ENCODE peak calls at places on chromosomes 6 and 20, in five cellular contexts. Q is HepG2, X is K562, C is GM12878, T is HCT116. J is an unnamed sample.

GRCh38 chr20:53878262-53879047 is 191.9 kb downstream of the BCAS1 start:
- DNase-seq in Q (no peak), X (no peak), C (no peak), T (no peak), J (no peak)

GRCh38 chr6:160282444-160282843 is 23.8 kb upstream of the SLC22A2 start:
- DNase-seq in Q (no peak), X (no peak), C (no peak), T (no peak), J (no peak)

GRCh38 chr6:1873781-1874180 is 264.1 kb downstream of the FOXC1 start:
- DNase-seq in Q (no peak), X (no peak), C (no peak), T (no peak), J (no peak)

GRCh38 chr6:14035448-14035847 is 82.1 kb upstream of the CD83 start:
- DNase-seq in Q (no peak), X (no peak), C (no peak), T (no peak), J (no peak)

GRCh38 chr6:158737710-158738615 is 81.2 kb downstream of the EZR start:
- DNase-seq in Q (no peak), X (no peak), C (no peak), T (peak), J (no peak)

GRCh38 chr6:47737406-47737805 is 39.0 kb downstream of the ADGRF4 start:
- DNase-seq in Q (no peak), X (no peak), C (no peak), T (no peak), J (no peak)

GRCh38 chr20:37907677-37908397 is 4.9 kb downstream of the VSTM2L start:
- DNase-seq in Q (no peak), X (no peak), C (no peak), T (no peak), J (no peak)

GRCh38 chr20:57947421-57948176 is 237.8 kb upstream of the PMEPA1 start:
- DNase-seq in Q (no peak), X (no peak), C (no peak), T (no peak), J (no peak)

GRCh38 chr6:12147557-12148316 is 135.6 kb downstream of the HIVEP1 start:
- DNase-seq in Q (no peak), X (no peak), C (no peak), T (no peak), J (no peak)

GRCh38 chr6:122548281-122548680 is 61.9 kb upstream of the PKIB start:
- DNase-seq in Q (no peak), X (no peak), C (no peak), T (no peak), J (no peak)

GRCh38 chr20:19079536-19080299 is 132.7 kb upstream of the SLC24A3 start:
- DNase-seq in Q (no peak), X (no peak), C (no peak), T (no peak), J (peak)

GRCh38 chr6:12767016-12767415 is 50.4 kb downstream of the PHACTR1 start:
- DNase-seq in Q (no peak), X (no peak), C (no peak), T (no peak), J (no peak)

GRCh38 chr6:106553440-106553839 is 75.9 kb downstream of the RTN4IP1 start:
- DNase-seq in Q (no peak), X (no peak), C (no peak), T (no peak), J (no peak)

GRCh38 chr6:166307981-166308768 is at the start of gene PRR18:
- DNase-seq in Q (no peak), X (no peak), C (peak), T (no peak), J (no peak)

GRCh38 chr20:63554361-63555278 is 661 bp downstream of the FNDC11 start:
- DNase-seq in Q (no peak), X (no peak), C (no peak), T (no peak), J (no peak)

GRCh38 chr6:26024651-26025046 is 62.0 kb downstream of the TRIM38 start:
- DNase-seq in Q (no peak), X (no peak), C (no peak), T (no peak), J (no peak)

GRCh38 chr20:16821211-16822089 is 73.3 kb downstream of the OTOR start:
- DNase-seq in Q (peak), X (peak), C (no peak), T (peak), J (peak)

GRCh38 chr6:135089901-135090300 is 35.3 kb upstream of the HBS1L start:
- DNase-seq in Q (no peak), X (no peak), C (no peak), T (no peak), J (no peak)

GRCh38 chr20:44615876-44616603 is 33.7 kb downstream of the PKIG start:
- DNase-seq in Q (no peak), X (no peak), C (no peak), T (no peak), J (no peak)

GRCh38 chr20:22004946-22005345 is 299.5 kb downstream of the PAX1 start:
- DNase-seq in Q (no peak), X (no peak), C (no peak), T (no peak), J (no peak)

GRCh38 chr20:36521526-36521925 is 19.8 kb upstream of the MYL9 start:
- DNase-seq in Q (no peak), X (no peak), C (no peak), T (no peak), J (no peak)

GRCh38 chr6:57097596-57097995 is 7.6 kb downstream of the ZNF451 start:
- DNase-seq in Q (no peak), X (no peak), C (no peak), T (no peak), J (no peak)

GRCh38 chr20:17803765-17804164 is 104.0 kb downstream of the BANF2 start:
- DNase-seq in Q (peak), X (no peak), C (no peak), T (no peak), J (no peak)

GRCh38 chr6:25883991-25884390 is 9.9 kb upstream of the SLC17A3 start:
- DNase-seq in Q (peak), X (no peak), C (no peak), T (no peak), J (no peak)

GRCh38 chr6:88987922-88988321 is 24.5 kb upstream of the RNGTT start:
- DNase-seq in Q (no peak), X (no peak), C (no peak), T (no peak), J (no peak)

GRCh38 chr6:88985901-88986300 is 22.5 kb upstream of the RNGTT start:
- DNase-seq in Q (peak), X (no peak), C (no peak), T (no peak), J (no peak)

GRCh38 chr6:88983532-88983931 is 20.1 kb upstream of the RNGTT start:
- DNase-seq in Q (no peak), X (peak), C (no peak), T (peak), J (peak)

GRCh38 chr6:88984152-88984551 is 20.7 kb upstream of the RNGTT start:
- DNase-seq in Q (no peak), X (no peak), C (no peak), T (no peak), J (no peak)

DNA sequence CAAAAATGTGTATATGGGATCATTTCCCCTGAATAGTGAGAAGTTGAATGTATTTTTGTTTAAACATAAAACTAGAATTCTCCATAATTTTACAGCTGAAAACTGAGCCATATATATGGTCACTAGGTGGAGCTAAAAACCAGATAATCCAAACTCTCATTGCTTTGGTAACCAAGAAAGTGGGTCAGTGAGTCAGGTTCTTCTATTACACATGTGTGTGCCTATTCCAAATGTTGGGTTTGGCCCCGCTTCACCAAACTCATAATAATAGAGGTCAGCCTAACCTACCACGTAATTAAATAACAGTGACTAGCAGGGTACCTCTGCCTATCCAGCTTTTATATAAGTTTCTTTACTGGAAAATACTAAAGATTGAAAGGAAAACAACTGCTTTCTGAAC is 19.3 kb upstream of the RNGTT start:
- DNase-seq in Q (peak), X (peak), C (peak), T (peak), J (no peak)
- TF ChIP-seq SRF in Q (no peak), X (no peak), C (no peak), T (no peak), J (no peak)

GRCh38 chr20:24705486-24705885 is 236.1 kb downstream of the SYNDIG1 start:
- DNase-seq in Q (no peak), X (no peak), C (no peak), T (no peak), J (no peak)
- TF ChIP-seq SRF in Q (no peak), X (no peak), C (no peak), T (no peak), J (no peak)

DNA sequence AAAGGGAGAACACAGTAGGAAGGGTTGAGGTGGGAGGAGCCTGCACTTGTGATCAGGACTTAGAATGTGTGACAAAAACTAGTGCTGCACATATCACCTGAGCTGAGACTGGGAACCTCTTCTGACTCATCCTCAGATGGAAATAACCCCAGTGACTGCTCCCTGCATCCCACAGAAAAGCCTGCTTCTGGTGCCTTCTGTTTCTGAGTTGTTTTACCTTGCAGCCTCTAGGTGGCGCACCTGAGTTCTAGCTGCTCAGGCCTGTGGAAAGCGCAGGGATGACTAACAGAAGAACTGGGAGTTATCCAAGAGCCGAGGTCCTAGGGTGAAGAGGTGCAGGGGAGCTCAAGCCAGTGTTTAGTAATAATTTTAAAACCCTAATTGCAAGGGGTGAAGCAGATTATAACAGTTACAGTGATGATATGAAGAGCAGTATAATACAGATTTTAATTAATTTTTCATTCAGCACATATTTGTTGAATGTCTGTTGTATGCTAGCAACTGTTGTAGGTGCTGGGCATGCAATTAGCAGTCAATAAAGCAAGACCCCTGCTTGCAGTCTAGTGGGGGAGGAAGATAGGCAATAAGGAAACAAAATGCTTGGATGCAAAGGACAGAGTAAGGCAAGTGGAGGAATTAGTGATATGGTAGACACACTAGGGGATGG is 302.5 kb downstream of the DHX35 start:
- DNase-seq in Q (peak), X (peak), C (no peak), T (peak), J (peak)
- TF ChIP-seq SRF in Q (no peak), X (no peak), C (no peak), T (no peak), J (no peak)

GRCh38 chr6:125790403-125791150 is at the start of gene NCOA7:
- DNase-seq in Q (peak), X (peak), C (no peak), T (no peak), J (no peak)

GRCh38 chr6:125789167-125789566 is 1.6 kb upstream of the NCOA7 start:
- DNase-seq in Q (no peak), X (no peak), C (no peak), T (no peak), J (no peak)

GRCh38 chr6:125784365-125784764 is 6.4 kb upstream of the NCOA7 start:
- DNase-seq in Q (no peak), X (no peak), C (no peak), T (no peak), J (no peak)

GRCh38 chr6:125789576-125790402 is 971 bp upstream of the NCOA7 start:
- DNase-seq in Q (peak), X (peak), C (no peak), T (no peak), J (no peak)

GRCh38 chr6:125787791-125788190 is 3.0 kb upstream of the NCOA7 start:
- DNase-seq in Q (no peak), X (peak), C (no peak), T (no peak), J (no peak)
- TF ChIP-seq SRF in Q (no peak), X (no peak), C (no peak), T (no peak), J (no peak)

GRCh38 chr6:139940741-139941712 is 566.6 kb upstream of the CITED2 start:
- DNase-seq in Q (no peak), X (no peak), C (peak), T (no peak), J (no peak)
- TF ChIP-seq SRF in Q (no peak), X (no peak), C (no peak), T (no peak), J (no peak)

GRCh38 chr20:32199006-32199405 is 8.5 kb downstream of the PLAGL2 start:
- DNase-seq in Q (no peak), X (no peak), C (no peak), T (no peak), J (no peak)

GRCh38 chr20:32201977-32202363 is 5.6 kb downstream of the PLAGL2 start:
- DNase-seq in Q (no peak), X (no peak), C (no peak), T (no peak), J (no peak)

GRCh38 chr20:32203556-32204484 is 3.7 kb downstream of the PLAGL2 start:
- DNase-seq in Q (no peak), X (no peak), C (no peak), T (no peak), J (no peak)

GRCh38 chr20:32204485-32205115 is 2.9 kb downstream of the PLAGL2 start:
- DNase-seq in Q (no peak), X (no peak), C (no peak), T (no peak), J (no peak)

DNA sequence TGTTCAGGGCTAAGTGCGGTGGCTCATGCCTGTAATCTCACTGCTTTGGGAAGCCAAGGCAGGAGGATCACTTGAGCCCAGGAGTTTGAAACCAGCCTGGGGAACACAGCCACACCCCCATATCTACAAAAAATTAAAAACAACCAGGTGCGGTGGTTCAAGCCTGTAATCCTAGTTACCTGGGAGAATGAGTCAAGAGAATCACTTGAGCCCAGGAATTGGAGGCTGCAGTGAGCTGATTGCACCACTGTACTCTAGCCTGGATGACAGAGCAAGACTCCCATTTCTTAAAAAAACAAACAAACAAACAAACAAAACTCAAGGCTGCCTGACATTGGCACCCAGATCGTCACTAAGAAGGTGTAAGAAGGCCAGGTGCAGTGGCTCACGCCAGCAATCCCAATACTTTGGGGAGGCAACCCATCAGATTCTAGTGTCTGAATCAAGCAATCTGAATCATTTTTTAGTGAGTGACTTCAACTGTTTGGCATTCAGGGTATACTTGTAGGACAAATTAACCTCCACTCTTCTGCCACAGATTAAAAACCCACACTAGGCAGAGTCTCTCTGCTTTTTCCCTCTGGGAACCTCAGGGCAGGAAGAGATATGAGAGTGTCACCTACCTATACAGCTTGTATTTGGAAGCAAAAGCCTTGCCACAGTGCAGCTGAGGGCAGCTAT is 6.1 kb downstream of the PLAGL2 start:
- DNase-seq in Q (no peak), X (no peak), C (no peak), T (no peak), J (no peak)
- TF ChIP-seq SRF in Q (no peak), X (no peak), C (no peak), T (no peak), J (no peak)

GRCh38 chr6:46513533-46513932 is 22.3 kb upstream of the RCAN2 start:
- DNase-seq in Q (no peak), X (no peak), C (no peak), T (no peak), J (no peak)
- TF ChIP-seq SRF in Q (no peak), X (no peak), C (no peak), T (no peak), J (no peak)